ENCODE peak calls at places on chromosome 19, in nine cellular contexts. One of them, this sample, is unnamed. For H3K9me3, the result is how much of the 10 kb centered on the place peaks cover.

GRCh38 chr19:15962319-15962718 is 13.5 kb downstream of the OR10H4 start:
- DNase-seq in spleen: no peak
- DNase-seq in neural progenitor cell: no peak
- DNase-seq in stomach: no peak
- DNase-seq in heart right ventricle: no peak
- DNase-seq in aorta: no peak
- DNase-seq in thoracic aorta: no peak
- DNase-seq in effector memory CD4-positive, alpha-beta T cell: no peak
- DNase-seq in naive thymus-derived CD4-positive, alpha-beta T cell: no peak
- DNase-seq in this sample: no peak

GRCh38 chr19:42301646-42302204 is at the start of gene PRR19:
- DNase-seq in spleen: no peak
- DNase-seq in neural progenitor cell: peak
- DNase-seq in stomach: no peak
- DNase-seq in heart right ventricle: no peak
- DNase-seq in aorta: peak
- DNase-seq in thoracic aorta: no peak
- DNase-seq in effector memory CD4-positive, alpha-beta T cell: no peak
- DNase-seq in naive thymus-derived CD4-positive, alpha-beta T cell: no peak
- DNase-seq in this sample: no peak

GRCh38 chr19:46192990-46193650 is 36.4 kb upstream of the IGFL1 start:
- DNase-seq in spleen: no peak
- DNase-seq in neural progenitor cell: no peak
- DNase-seq in stomach: no peak
- DNase-seq in heart right ventricle: no peak
- DNase-seq in aorta: no peak
- DNase-seq in thoracic aorta: no peak
- DNase-seq in effector memory CD4-positive, alpha-beta T cell: no peak
- DNase-seq in naive thymus-derived CD4-positive, alpha-beta T cell: no peak
- DNase-seq in this sample: no peak

GRCh38 chr19:42396248-42396541 is 6.1 kb upstream of the CNFN start:
- DNase-seq in spleen: no peak
- DNase-seq in neural progenitor cell: no peak
- DNase-seq in stomach: no peak
- DNase-seq in heart right ventricle: no peak
- DNase-seq in aorta: no peak
- DNase-seq in thoracic aorta: no peak
- DNase-seq in effector memory CD4-positive, alpha-beta T cell: no peak
- DNase-seq in naive thymus-derived CD4-positive, alpha-beta T cell: no peak
- DNase-seq in this sample: no peak

GRCh38 chr19:38024991-38025716 is 118.1 kb downstream of the SIPA1L3 start:
- DNase-seq in spleen: peak
- DNase-seq in neural progenitor cell: no peak
- DNase-seq in stomach: no peak
- DNase-seq in heart right ventricle: no peak
- DNase-seq in aorta: no peak
- DNase-seq in thoracic aorta: no peak
- DNase-seq in effector memory CD4-positive, alpha-beta T cell: no peak
- DNase-seq in naive thymus-derived CD4-positive, alpha-beta T cell: no peak
- DNase-seq in this sample: no peak

GRCh38 chr19:10018219-10018618 is 4.9 kb downstream of the RDH8 start:
- DNase-seq in spleen: no peak
- DNase-seq in neural progenitor cell: no peak
- DNase-seq in stomach: no peak
- DNase-seq in heart right ventricle: no peak
- DNase-seq in aorta: no peak
- DNase-seq in thoracic aorta: no peak
- DNase-seq in effector memory CD4-positive, alpha-beta T cell: no peak
- DNase-seq in naive thymus-derived CD4-positive, alpha-beta T cell: no peak
- DNase-seq in this sample: no peak

GRCh38 chr19:36257512-36257876 is 42.6 kb downstream of the ZNF146 start:
- DNase-seq in spleen: no peak
- DNase-seq in neural progenitor cell: no peak
- DNase-seq in stomach: no peak
- DNase-seq in heart right ventricle: no peak
- DNase-seq in aorta: no peak
- DNase-seq in thoracic aorta: no peak
- DNase-seq in effector memory CD4-positive, alpha-beta T cell: no peak
- DNase-seq in naive thymus-derived CD4-positive, alpha-beta T cell: no peak
- DNase-seq in this sample: no peak

GRCh38 chr19:1252818-1253513 is 4.6 kb downstream of the MIDN start:
- DNase-seq in spleen: peak
- DNase-seq in neural progenitor cell: no peak
- DNase-seq in stomach: peak
- DNase-seq in heart right ventricle: peak
- DNase-seq in aorta: peak
- DNase-seq in thoracic aorta: peak
- DNase-seq in effector memory CD4-positive, alpha-beta T cell: peak
- DNase-seq in naive thymus-derived CD4-positive, alpha-beta T cell: peak
- DNase-seq in this sample: peak

GRCh38 chr19:36049080-36049698 is 4.9 kb downstream of the THAP8 start:
- DNase-seq in spleen: no peak
- DNase-seq in neural progenitor cell: no peak
- DNase-seq in stomach: no peak
- DNase-seq in heart right ventricle: no peak
- DNase-seq in aorta: no peak
- DNase-seq in thoracic aorta: no peak
- DNase-seq in effector memory CD4-positive, alpha-beta T cell: no peak
- DNase-seq in naive thymus-derived CD4-positive, alpha-beta T cell: no peak
- DNase-seq in this sample: no peak

GRCh38 chr19:35905178-35905727 is 2.8 kb downstream of the TYROBP start:
- DNase-seq in spleen: no peak
- DNase-seq in neural progenitor cell: no peak
- DNase-seq in stomach: no peak
- DNase-seq in heart right ventricle: no peak
- DNase-seq in aorta: no peak
- DNase-seq in thoracic aorta: no peak
- DNase-seq in effector memory CD4-positive, alpha-beta T cell: no peak
- DNase-seq in naive thymus-derived CD4-positive, alpha-beta T cell: no peak
- DNase-seq in this sample: no peak

GRCh38 chr19:11096210-11096841 is 7.1 kb downstream of the LDLR start:
- DNase-seq in spleen: no peak
- DNase-seq in neural progenitor cell: no peak
- DNase-seq in stomach: no peak
- DNase-seq in heart right ventricle: peak
- DNase-seq in aorta: peak
- DNase-seq in thoracic aorta: no peak
- DNase-seq in effector memory CD4-positive, alpha-beta T cell: no peak
- DNase-seq in naive thymus-derived CD4-positive, alpha-beta T cell: no peak
- DNase-seq in this sample: peak

GRCh38 chr19:12946092-12946845 is 607 bp downstream of the RAD23A start:
- DNase-seq in spleen: peak
- DNase-seq in neural progenitor cell: peak
- DNase-seq in stomach: peak
- DNase-seq in heart right ventricle: peak
- DNase-seq in aorta: peak
- DNase-seq in thoracic aorta: no peak
- DNase-seq in effector memory CD4-positive, alpha-beta T cell: peak
- DNase-seq in naive thymus-derived CD4-positive, alpha-beta T cell: no peak
- DNase-seq in this sample: peak

GRCh38 chr19:39408392-39409206 is 2.0 kb downstream of the ZFP36 start:
- DNase-seq in spleen: peak
- DNase-seq in neural progenitor cell: peak
- DNase-seq in stomach: no peak
- DNase-seq in heart right ventricle: peak
- DNase-seq in aorta: no peak
- DNase-seq in thoracic aorta: no peak
- DNase-seq in effector memory CD4-positive, alpha-beta T cell: peak
- DNase-seq in naive thymus-derived CD4-positive, alpha-beta T cell: no peak
- DNase-seq in this sample: peak

GRCh38 chr19:379796-380195 is 29.2 kb downstream of the C2CD4C start:
- DNase-seq in spleen: peak
- DNase-seq in neural progenitor cell: no peak
- DNase-seq in stomach: no peak
- DNase-seq in heart right ventricle: no peak
- DNase-seq in aorta: peak
- DNase-seq in thoracic aorta: no peak
- DNase-seq in effector memory CD4-positive, alpha-beta T cell: no peak
- DNase-seq in naive thymus-derived CD4-positive, alpha-beta T cell: no peak
- DNase-seq in this sample: no peak

GRCh38 chr19:32692727-32693061 is 1.1 kb downstream of the NUDT19 start:
- DNase-seq in spleen: no peak
- DNase-seq in neural progenitor cell: no peak
- DNase-seq in stomach: no peak
- DNase-seq in heart right ventricle: no peak
- DNase-seq in aorta: no peak
- DNase-seq in thoracic aorta: no peak
- DNase-seq in effector memory CD4-positive, alpha-beta T cell: no peak
- DNase-seq in naive thymus-derived CD4-positive, alpha-beta T cell: no peak
- DNase-seq in this sample: no peak

GRCh38 chr19:9597027-9597426 is 12.7 kb upstream of the ZNF121 start:
- DNase-seq in spleen: no peak
- DNase-seq in neural progenitor cell: no peak
- DNase-seq in stomach: no peak
- DNase-seq in heart right ventricle: no peak
- DNase-seq in aorta: no peak
- DNase-seq in thoracic aorta: no peak
- DNase-seq in effector memory CD4-positive, alpha-beta T cell: no peak
- DNase-seq in naive thymus-derived CD4-positive, alpha-beta T cell: no peak
- DNase-seq in this sample: no peak

GRCh38 chr19:57934820-57935665 is at the start of gene ZNF418:
- DNase-seq in spleen: peak
- DNase-seq in neural progenitor cell: peak
- DNase-seq in stomach: peak
- DNase-seq in heart right ventricle: peak
- DNase-seq in aorta: peak
- DNase-seq in thoracic aorta: no peak
- DNase-seq in effector memory CD4-positive, alpha-beta T cell: peak
- DNase-seq in naive thymus-derived CD4-positive, alpha-beta T cell: no peak
- DNase-seq in this sample: peak
- H3K9me3 ChIP-seq in spleen: half or more
- H3K9me3 ChIP-seq in neural progenitor cell: under half
- H3K9me3 ChIP-seq in stomach: half or more
- H3K9me3 ChIP-seq in heart right ventricle: under half
- H3K9me3 ChIP-seq in aorta: under half
- H3K9me3 ChIP-seq in thoracic aorta: half or more
- H3K9me3 ChIP-seq in effector memory CD4-positive, alpha-beta T cell: under half
- H3K9me3 ChIP-seq in naive thymus-derived CD4-positive, alpha-beta T cell: under half
- H3K9me3 ChIP-seq in this sample: under half

GRCh38 chr19:58252102-58252685 is 23.5 kb downstream of the ZNF544 start:
- DNase-seq in spleen: no peak
- DNase-seq in neural progenitor cell: peak
- DNase-seq in stomach: no peak
- DNase-seq in heart right ventricle: no peak
- DNase-seq in aorta: no peak
- DNase-seq in thoracic aorta: no peak
- DNase-seq in effector memory CD4-positive, alpha-beta T cell: no peak
- DNase-seq in naive thymus-derived CD4-positive, alpha-beta T cell: no peak
- DNase-seq in this sample: no peak
- H3K9me3 ChIP-seq in spleen: half or more
- H3K9me3 ChIP-seq in neural progenitor cell: half or more
- H3K9me3 ChIP-seq in stomach: half or more
- H3K9me3 ChIP-seq in heart right ventricle: under half
- H3K9me3 ChIP-seq in aorta: under half
- H3K9me3 ChIP-seq in thoracic aorta: half or more
- H3K9me3 ChIP-seq in effector memory CD4-positive, alpha-beta T cell: half or more
- H3K9me3 ChIP-seq in naive thymus-derived CD4-positive, alpha-beta T cell: under half
- H3K9me3 ChIP-seq in this sample: under half

DNA sequence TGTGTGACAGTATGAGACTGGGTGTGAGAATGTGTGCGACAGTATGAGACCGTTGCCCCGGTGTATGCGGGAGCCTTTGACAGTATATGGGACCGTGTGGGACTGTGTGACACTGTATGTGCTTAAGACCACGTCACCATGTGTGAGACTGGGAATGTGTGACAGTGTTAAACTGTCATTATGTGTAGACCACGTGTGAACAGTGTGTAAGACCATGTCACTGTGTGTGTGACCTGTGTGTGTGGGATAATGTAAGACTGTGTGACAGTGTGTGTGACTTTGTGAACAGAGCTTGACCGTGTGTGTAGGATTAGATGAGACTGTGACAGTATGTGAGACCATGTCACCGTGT is 549 bp downstream of the ZNF583 start:
- DNase-seq in spleen: no peak
- DNase-seq in neural progenitor cell: no peak
- DNase-seq in stomach: no peak
- DNase-seq in heart right ventricle: no peak
- DNase-seq in aorta: no peak
- DNase-seq in thoracic aorta: no peak
- DNase-seq in effector memory CD4-positive, alpha-beta T cell: no peak
- DNase-seq in naive thymus-derived CD4-positive, alpha-beta T cell: no peak
- DNase-seq in this sample: no peak
- H3K9me3 ChIP-seq in spleen: half or more
- H3K9me3 ChIP-seq in neural progenitor cell: under half
- H3K9me3 ChIP-seq in stomach: half or more
- H3K9me3 ChIP-seq in heart right ventricle: under half
- H3K9me3 ChIP-seq in aorta: under half
- H3K9me3 ChIP-seq in thoracic aorta: under half
- H3K9me3 ChIP-seq in effector memory CD4-positive, alpha-beta T cell: under half
- H3K9me3 ChIP-seq in naive thymus-derived CD4-positive, alpha-beta T cell: under half
- H3K9me3 ChIP-seq in this sample: under half

GRCh38 chr19:58213075-58213369 is 15.7 kb upstream of the ZNF544 start:
- DNase-seq in spleen: no peak
- DNase-seq in neural progenitor cell: no peak
- DNase-seq in stomach: no peak
- DNase-seq in heart right ventricle: no peak
- DNase-seq in aorta: no peak
- DNase-seq in thoracic aorta: no peak
- DNase-seq in effector memory CD4-positive, alpha-beta T cell: no peak
- DNase-seq in naive thymus-derived CD4-positive, alpha-beta T cell: no peak
- DNase-seq in this sample: no peak

GRCh38 chr19:58203814-58204475 is 21.1 kb downstream of the ZNF274 start:
- DNase-seq in spleen: no peak
- DNase-seq in neural progenitor cell: no peak
- DNase-seq in stomach: no peak
- DNase-seq in heart right ventricle: no peak
- DNase-seq in aorta: no peak
- DNase-seq in thoracic aorta: no peak
- DNase-seq in effector memory CD4-positive, alpha-beta T cell: no peak
- DNase-seq in naive thymus-derived CD4-positive, alpha-beta T cell: no peak
- DNase-seq in this sample: no peak

GRCh38 chr19:58204566-58204965 is 21.7 kb downstream of the ZNF274 start:
- DNase-seq in spleen: no peak
- DNase-seq in neural progenitor cell: no peak
- DNase-seq in stomach: no peak
- DNase-seq in heart right ventricle: no peak
- DNase-seq in aorta: no peak
- DNase-seq in thoracic aorta: no peak
- DNase-seq in effector memory CD4-positive, alpha-beta T cell: no peak
- DNase-seq in naive thymus-derived CD4-positive, alpha-beta T cell: no peak
- DNase-seq in this sample: no peak

GRCh38 chr19:58212336-58213074 is 16.2 kb upstream of the ZNF544 start:
- DNase-seq in spleen: no peak
- DNase-seq in neural progenitor cell: no peak
- DNase-seq in stomach: no peak
- DNase-seq in heart right ventricle: no peak
- DNase-seq in aorta: no peak
- DNase-seq in thoracic aorta: no peak
- DNase-seq in effector memory CD4-positive, alpha-beta T cell: no peak
- DNase-seq in naive thymus-derived CD4-positive, alpha-beta T cell: no peak
- DNase-seq in this sample: no peak

DNA sequence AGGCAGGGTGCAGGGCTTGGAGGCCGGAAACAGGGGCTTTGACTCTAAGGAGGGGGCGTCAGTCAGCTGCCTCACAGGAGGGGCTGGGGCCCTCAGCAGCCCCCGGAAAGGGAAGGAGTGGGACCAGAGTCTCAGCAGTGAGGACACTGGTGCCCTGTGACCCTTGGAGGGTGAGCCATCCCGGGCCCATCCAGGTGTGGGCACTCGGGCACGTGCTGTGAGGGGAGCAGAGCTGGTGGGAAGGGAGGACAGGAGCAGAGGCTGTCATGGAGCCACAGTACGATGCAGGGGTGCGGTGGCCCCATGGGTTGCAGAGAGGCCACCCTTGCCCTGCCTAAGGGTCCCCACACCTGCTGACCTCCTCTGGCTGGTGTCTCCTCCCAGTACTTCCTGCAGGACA is 19.1 kb upstream of the ZNF544 start:
- DNase-seq in spleen: no peak
- DNase-seq in neural progenitor cell: no peak
- DNase-seq in stomach: no peak
- DNase-seq in heart right ventricle: no peak
- DNase-seq in aorta: no peak
- DNase-seq in thoracic aorta: no peak
- DNase-seq in effector memory CD4-positive, alpha-beta T cell: no peak
- DNase-seq in naive thymus-derived CD4-positive, alpha-beta T cell: no peak
- DNase-seq in this sample: no peak
- H3K9me3 ChIP-seq in spleen: half or more
- H3K9me3 ChIP-seq in neural progenitor cell: under half
- H3K9me3 ChIP-seq in stomach: half or more
- H3K9me3 ChIP-seq in heart right ventricle: half or more
- H3K9me3 ChIP-seq in aorta: half or more
- H3K9me3 ChIP-seq in thoracic aorta: half or more
- H3K9me3 ChIP-seq in effector memory CD4-positive, alpha-beta T cell: half or more
- H3K9me3 ChIP-seq in naive thymus-derived CD4-positive, alpha-beta T cell: half or more
- H3K9me3 ChIP-seq in this sample: half or more